ENCODE peak calls at places on chromosome X, in four cellular contexts. J is activated CD8-positive, alpha-beta memory T cell treated with anti-CD3 and anti-CD28 coated beads for 48 hours; A is fibroblast of the conjunctiva; Z is iris pigment epithelial cell. I is an unnamed sample.

GRCh38 chrX:276588-277171 is 4.5 kb upstream of the PLCXD1 start:
- DNase-seq in J (no peak), A (no peak), Z (peak), I (no peak)

GRCh38 chrX:118167361-118167760 is 50.8 kb upstream of the KLHL13 start:
- DNase-seq in Z (no peak), J (no peak), A (no peak), I (no peak)

GRCh38 chrX:69136546-69137331 is 28.5 kb downstream of the PJA1 start:
- DNase-seq in A (no peak), Z (no peak), J (no peak), I (no peak)

GRCh38 chrX:64321507-64321906 is 73.7 kb downstream of the MTMR8 start:
- DNase-seq in Z (no peak), J (no peak), A (no peak), I (no peak)

GRCh38 chrX:40773809-40774208 is 38.5 kb upstream of the MED14 start:
- DNase-seq in J (no peak), Z (peak), A (no peak), I (no peak)

GRCh38 chrX:122269243-122269781 is 914.8 kb upstream of the GRIA3 start:
- DNase-seq in J (no peak), A (no peak), Z (peak), I (no peak)

GRCh38 chrX:7215842-7216241 is 67.9 kb upstream of the PUDP start:
- DNase-seq in J (no peak), A (no peak), Z (peak), I (no peak)

GRCh38 chrX:10156199-10157031 is at the start of gene CLCN4:
- DNase-seq in A (peak), J (no peak), Z (peak), I (peak)

GRCh38 chrX:153934473-153935325 is at the start of gene NAA10:
- DNase-seq in J (peak), A (peak), Z (peak), I (peak)

GRCh38 chrX:37509349-37509748 is 62.1 kb upstream of the LANCL3 start:
- DNase-seq in A (no peak), Z (peak), J (no peak), I (no peak)

GRCh38 chrX:97743014-97743413 is 859.3 kb downstream of the RPA4 start:
- DNase-seq in A (no peak), J (no peak), Z (no peak), I (no peak)

GRCh38 chrX:49912086-49912485 is 10.3 kb upstream of the CLCN5 start:
- DNase-seq in A (no peak), Z (no peak), J (no peak), I (no peak)

GRCh38 chrX:103002576-103002975 is 61.4 kb downstream of the BEX1 start:
- DNase-seq in A (no peak), J (no peak), Z (no peak), I (no peak)

GRCh38 chrX:69133561-69134542 is 31.4 kb downstream of the PJA1 start:
- DNase-seq in Z (peak), A (no peak), J (no peak), I (peak)

GRCh38 chrX:49238735-49239134 is 3.5 kb downstream of the CCDC22 start:
- DNase-seq in A (no peak), J (no peak), Z (no peak), I (no peak)

GRCh38 chrX:78375894-78376293 is 48.5 kb upstream of the CYSLTR1 start:
- DNase-seq in J (no peak), A (no peak), Z (no peak), I (peak)

GRCh38 chrX:136273986-136274385 is 22.8 kb upstream of the MAP7D3 start:
- DNase-seq in Z (no peak), J (no peak), A (no peak), I (no peak)

GRCh38 chrX:135973548-135974278 is at the start of gene MMGT1:
- DNase-seq in Z (peak), J (peak), A (peak), I (peak)

GRCh38 chrX:65720580-65720979 is 53.1 kb downstream of the MSN start:
- DNase-seq in Z (no peak), J (no peak), A (no peak), I (no peak)

GRCh38 chrX:46298821-46299220 is 246.4 kb downstream of the ZNF674 start:
- DNase-seq in J (no peak), Z (peak), A (no peak), I (no peak)

GRCh38 chrX:19599253-19599652 is 83.9 kb upstream of the MAP3K15 start:
- DNase-seq in J (no peak), A (no peak), Z (no peak), I (no peak)

GRCh38 chrX:150919401-150919800 is 20.9 kb upstream of the CD99L2 start:
- DNase-seq in Z (no peak), J (no peak), A (no peak), I (no peak)

GRCh38 chrX:21985332-21985777 is 44.8 kb downstream of the SMS start:
- DNase-seq in J (peak), A (peak), Z (peak), I (peak)

GRCh38 chrX:96435636-96436035 is 249.0 kb upstream of the DIAPH2 start:
- DNase-seq in Z (peak), J (no peak), A (no peak), I (no peak)

GRCh38 chrX:65601530-65602281 is 65.7 kb upstream of the MSN start:
- DNase-seq in J (no peak), A (peak), Z (peak), I (peak)

GRCh38 chrX:14228611-14229010 is 198.9 kb upstream of the GEMIN8 start:
- DNase-seq in A (no peak), Z (peak), J (no peak), I (no peak)

GRCh38 chrX:42466706-42467105 is 311.3 kb downstream of the PPP1R2C start:
- DNase-seq in A (no peak), J (no peak), Z (no peak), I (peak)

GRCh38 chrX:37380920-37381319 is 31.8 kb downstream of the PRRG1 start:
- DNase-seq in Z (peak), A (no peak), J (no peak), I (peak)

GRCh38 chrX:47540754-47541538 is 20.1 kb upstream of the ARAF start:
- DNase-seq in A (peak), Z (peak), J (no peak), I (peak)

GRCh38 chrX:70970482-70970999 is 39.6 kb upstream of the SLC7A3 start:
- DNase-seq in J (no peak), Z (peak), A (no peak), I (peak)

GRCh38 chrX:11089802-11090201 is 21.3 kb upstream of the HCCS start:
- DNase-seq in Z (no peak), J (no peak), A (no peak), I (no peak)